ENCODE peak calls at places on chromosome 12, in ten cellular contexts. B is A549, H is transverse colon, D is stomach, Z is esophagus muscularis mucosa, T is K562, S is sigmoid colon, X is ovary, A is upper lobe of left lung, P is suprapubic skin. I is an unnamed sample.

GRCh38 chr12:42135264-42135814 is 9.3 kb downstream of the GXYLT1 start:
- DNase-seq in S (no peak), T (no peak), A (no peak), B (no peak), H (no peak), Z (no peak), P (no peak), X (no peak), D (no peak), I (no peak)

GRCh38 chr12:118760623-118761022 is 220.7 kb upstream of the SRRM4 start:
- DNase-seq in Z (no peak), X (no peak), T (no peak), H (no peak), P (no peak), D (no peak), B (no peak), A (no peak), S (no peak), I (no peak)

GRCh38 chr12:48279096-48279495 is 71.6 kb downstream of the ZNF641 start:
- DNase-seq in B (no peak), H (no peak), T (no peak), A (no peak), X (no peak), P (no peak), S (no peak), Z (no peak), D (no peak), I (no peak)

GRCh38 chr12:121784460-121784859 is 9.0 kb downstream of the RHOF start:
- DNase-seq in D (no peak), S (no peak), P (no peak), Z (no peak), B (peak), H (no peak), A (no peak), T (no peak), X (no peak), I (no peak)

GRCh38 chr12:50174971-50175715 is 8.0 kb upstream of the CERS5 start:
- DNase-seq in T (peak), S (no peak), A (no peak), H (no peak), X (no peak), B (peak), Z (no peak), P (no peak), D (no peak), I (no peak)

GRCh38 chr12:131222271-131223139 is 268.8 kb downstream of the ADGRD1 start:
- DNase-seq in Z (no peak), D (no peak), P (peak), H (no peak), T (no peak), X (no peak), A (no peak), B (no peak), S (no peak), I (peak)

GRCh38 chr12:94172973-94173372 is 24.6 kb downstream of the PLXNC1 start:
- DNase-seq in P (no peak), A (peak), S (no peak), B (no peak), D (peak), T (no peak), H (peak), X (no peak), Z (no peak), I (no peak)

GRCh38 chr12:77940566-77940965 is 109.9 kb downstream of the NAV3 start:
- DNase-seq in D (no peak), Z (no peak), H (no peak), B (no peak), A (no peak), S (no peak), T (no peak), P (no peak), X (no peak), I (no peak)

GRCh38 chr12:26317942-26318565 is 122.7 kb downstream of the SSPN start:
- DNase-seq in S (no peak), Z (no peak), P (no peak), A (no peak), X (no peak), D (no peak), H (no peak), T (no peak), B (no peak), I (no peak)

GRCh38 chr12:3002636-3003035 is 43.4 kb downstream of the TEAD4 start:
- DNase-seq in A (no peak), B (no peak), X (no peak), P (no peak), D (no peak), S (no peak), H (no peak), T (no peak), Z (no peak), I (no peak)

GRCh38 chr12:45388545-45388944 is 172.7 kb downstream of the ANO6 start:
- DNase-seq in P (no peak), A (no peak), B (peak), X (no peak), Z (no peak), H (peak), T (peak), D (no peak), S (no peak), I (no peak)

GRCh38 chr12:110995016-110995415 is 74.6 kb upstream of the MYL2 start:
- DNase-seq in H (no peak), B (no peak), D (no peak), S (no peak), Z (no peak), P (no peak), A (no peak), X (no peak), T (no peak), I (no peak)

GRCh38 chr12:15443611-15444010 is 121.3 kb downstream of the PTPRO start:
- DNase-seq in H (no peak), D (no peak), P (no peak), S (no peak), T (no peak), A (no peak), B (no peak), X (no peak), Z (no peak), I (no peak)

GRCh38 chr12:68933564-68933893 is 558 bp upstream of the CPM start:
- DNase-seq in T (no peak), B (no peak), P (no peak), D (peak), X (no peak), A (no peak), H (no peak), Z (no peak), S (no peak), I (no peak)

GRCh38 chr12:68270358-68270757 is 17.0 kb upstream of the IL22 start:
- DNase-seq in S (no peak), D (no peak), X (no peak), T (no peak), H (no peak), B (no peak), P (no peak), Z (no peak), A (no peak), I (no peak)

GRCh38 chr12:96223411-96224218 is 29.4 kb downstream of the ELK3 start:
- DNase-seq in Z (no peak), X (no peak), B (no peak), D (no peak), T (no peak), H (no peak), A (no peak), S (no peak), P (no peak), I (no peak)

GRCh38 chr12:105064564-105065222 is 19.6 kb downstream of the ALDH1L2 start:
- DNase-seq in H (no peak), S (no peak), T (no peak), Z (no peak), P (no peak), A (peak), D (no peak), X (no peak), B (no peak), I (no peak)

GRCh38 chr12:4506870-4507269 is 31.8 kb upstream of the RAD51AP1 start:
- DNase-seq in X (no peak), B (no peak), Z (no peak), T (no peak), A (no peak), S (no peak), D (no peak), H (no peak), P (no peak), I (no peak)

GRCh38 chr12:43882578-43883178 is 46.8 kb downstream of the TMEM117 start:
- DNase-seq in Z (no peak), P (no peak), D (no peak), S (no peak), A (peak), B (peak), T (peak), H (peak), X (no peak), I (peak)

GRCh38 chr12:104710940-104711725 is 247.0 kb downstream of the SLC41A2 start:
- DNase-seq in S (no peak), X (no peak), D (no peak), Z (no peak), T (no peak), H (no peak), B (no peak), A (no peak), P (no peak), I (no peak)

GRCh38 chr12:122399592-122400373 is 22.7 kb downstream of the CLIP1 start:
- DNase-seq in H (peak), A (peak), P (peak), Z (no peak), X (peak), D (peak), S (peak), B (peak), T (peak), I (peak)

GRCh38 chr12:25716842-25717241 is 163.8 kb upstream of the LMNTD1 start:
- DNase-seq in P (no peak), H (no peak), T (no peak), X (no peak), B (no peak), A (no peak), Z (no peak), D (no peak), S (no peak), I (no peak)

GRCh38 chr12:56007892-56008471 is 10.9 kb downstream of the SUOX start:
- DNase-seq in H (no peak), D (no peak), P (no peak), A (no peak), T (no peak), B (peak), S (no peak), Z (no peak), X (no peak), I (peak)

GRCh38 chr12:91219919-91220318 is 37.3 kb upstream of the DCN start:
- DNase-seq in A (no peak), P (no peak), X (no peak), Z (no peak), B (no peak), D (no peak), S (no peak), T (no peak), H (no peak), I (no peak)

GRCh38 chr12:91219511-91219910 is 36.9 kb upstream of the DCN start:
- DNase-seq in S (no peak), P (no peak), A (no peak), B (no peak), X (no peak), Z (no peak), D (no peak), T (no peak), H (no peak), I (no peak)

GRCh38 chr12:91225316-91225715 is 42.7 kb upstream of the DCN start:
- DNase-seq in H (no peak), T (no peak), D (no peak), S (no peak), A (no peak), P (no peak), X (no peak), B (no peak), Z (no peak), I (peak)

GRCh38 chr12:91224411-91224810 is 41.8 kb upstream of the DCN start:
- DNase-seq in T (no peak), D (no peak), Z (no peak), B (no peak), S (no peak), H (no peak), A (no peak), P (no peak), X (no peak), I (no peak)

DNA sequence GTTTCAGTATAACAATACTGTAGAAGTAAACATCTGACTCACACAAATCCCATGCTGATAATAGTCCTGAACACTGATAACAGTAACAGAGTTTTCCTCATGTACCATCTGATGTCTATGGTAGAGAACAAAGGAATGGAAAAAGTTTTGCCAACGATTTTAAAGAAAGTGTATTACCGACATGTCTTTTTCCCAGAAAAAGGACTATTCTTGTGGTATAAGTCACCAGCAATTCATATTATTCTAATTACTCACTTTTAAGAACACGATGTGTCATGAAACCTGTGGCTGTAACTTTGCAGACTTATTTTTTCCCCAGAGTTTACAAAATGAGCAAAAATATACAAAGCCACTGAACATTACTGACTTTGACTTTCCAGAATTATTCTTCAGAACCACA is 40.1 kb upstream of the DCN start:
- DNase-seq in D (no peak), T (no peak), X (no peak), S (no peak), H (no peak), B (no peak), Z (no peak), P (no peak), A (no peak), I (no peak)
- TF ChIP-seq EP300 in D (no peak), T (no peak), X (no peak), S (no peak), H (no peak), B (no peak), Z (no peak), P (no peak), A (no peak), I (no peak)

DNA sequence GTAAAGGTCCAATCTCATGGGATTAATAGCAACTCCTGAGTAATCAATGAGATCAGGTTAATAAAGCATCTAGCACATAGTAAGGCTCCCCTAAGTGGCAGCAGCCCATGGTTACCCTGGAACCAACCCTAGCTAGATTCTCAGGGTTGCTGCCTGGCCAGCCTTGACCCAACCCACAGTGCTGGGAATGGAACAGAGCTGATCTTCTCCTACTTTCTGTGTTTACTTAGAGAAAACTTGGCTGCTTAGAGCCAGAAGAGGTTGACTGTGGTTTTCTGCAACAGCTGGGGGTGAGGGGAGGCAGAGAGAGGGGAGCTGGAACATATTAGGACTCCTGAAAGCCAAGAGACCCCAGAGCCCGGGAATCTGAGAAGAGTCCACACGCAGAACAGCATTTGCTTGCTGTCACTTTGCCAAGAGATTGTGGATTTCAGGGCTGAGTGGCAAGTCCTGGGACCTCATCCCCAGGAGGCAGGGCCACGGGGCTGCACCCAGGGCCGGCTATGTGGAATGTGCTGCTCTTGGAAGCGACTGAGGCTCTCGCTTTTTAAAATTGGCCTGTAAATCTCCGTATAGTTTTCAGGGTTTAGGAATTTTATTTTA is 22.2 kb upstream of the MED13L start:
- DNase-seq in A (no peak), Z (no peak), P (no peak), H (no peak), D (no peak), B (no peak), X (peak), T (no peak), S (no peak), I (no peak)
- TF ChIP-seq EP300 in A (no peak), Z (no peak), P (no peak), H (no peak), D (no peak), B (no peak), X (no peak), T (no peak), S (no peak), I (no peak)

GRCh38 chr12:109512608-109513007 is 35.2 kb downstream of the UBE3B start:
- DNase-seq in D (no peak), S (no peak), A (no peak), T (no peak), B (no peak), X (no peak), H (no peak), Z (no peak), P (no peak), I (no peak)
- TF ChIP-seq EP300 in D (no peak), S (no peak), A (no peak), T (no peak), B (no peak), X (no peak), H (no peak), Z (no peak), P (no peak), I (no peak)

DNA sequence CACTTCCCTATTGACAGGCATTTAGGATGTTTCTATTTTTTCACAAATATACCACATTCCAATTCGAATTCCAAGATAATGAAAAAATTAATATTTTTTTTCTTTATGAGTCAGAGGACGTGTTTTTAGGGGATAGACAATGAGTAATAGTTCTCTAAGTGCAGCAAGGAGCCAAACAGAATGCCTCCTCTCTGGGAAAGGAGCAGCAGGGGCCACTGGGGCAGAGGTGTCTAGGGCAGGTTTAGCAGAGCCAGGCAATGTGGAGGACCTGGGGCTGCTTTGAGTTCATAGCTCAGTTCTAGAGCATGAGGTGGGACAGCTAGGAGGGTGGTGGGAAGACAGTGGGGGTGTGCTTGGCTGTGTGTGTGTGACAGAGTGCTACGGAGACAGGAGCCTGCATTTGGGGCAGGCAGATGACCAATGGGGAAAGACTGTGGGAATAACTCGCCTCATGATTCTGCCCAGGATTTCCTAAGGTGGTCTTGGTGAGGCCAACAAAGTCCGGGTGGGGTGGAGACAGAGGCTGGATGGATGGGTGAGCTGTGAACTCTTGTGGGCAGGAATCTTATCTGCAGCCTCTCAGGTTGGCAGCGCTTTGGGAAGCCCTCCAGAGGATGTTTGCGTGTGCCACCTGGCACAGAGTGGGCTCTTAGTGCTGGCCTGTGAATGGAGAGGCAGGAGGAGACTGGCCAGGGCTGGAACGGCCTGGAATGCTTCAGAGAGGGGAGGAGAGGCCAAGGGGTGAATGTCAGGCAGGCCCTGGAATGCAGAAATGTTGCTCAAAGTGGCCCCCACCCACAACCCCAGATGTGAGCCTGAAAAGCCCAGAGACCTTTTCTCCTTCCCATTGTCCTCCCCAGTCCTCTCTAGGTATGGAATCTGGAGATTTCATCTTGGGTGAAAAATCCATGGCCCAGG is 2.4 kb upstream of the KRT7 start:
- DNase-seq in P (peak), D (no peak), A (peak), T (no peak), H (no peak), Z (no peak), X (no peak), S (peak), B (no peak), I (no peak)
- TF ChIP-seq EP300 in P (no peak), D (no peak), A (peak), T (no peak), H (no peak), Z (no peak), X (no peak), S (no peak), B (peak), I (no peak)

GRCh38 chr12:124007810-124008570 is 35.0 kb downstream of the ZNF664 start:
- DNase-seq in H (no peak), P (no peak), S (no peak), X (no peak), B (no peak), A (no peak), D (no peak), T (no peak), Z (no peak), I (no peak)

GRCh38 chr12:124008629-124009028 is 35.6 kb downstream of the ZNF664 start:
- DNase-seq in D (no peak), A (no peak), Z (no peak), P (no peak), T (no peak), B (no peak), S (no peak), H (no peak), X (no peak), I (no peak)

GRCh38 chr12:124010687-124011086 is 37.7 kb downstream of the ZNF664 start:
- DNase-seq in Z (no peak), B (no peak), D (no peak), X (no peak), S (no peak), A (no peak), P (no peak), H (no peak), T (no peak), I (no peak)

GRCh38 chr12:124011435-124012124 is 38.6 kb downstream of the ZNF664 start:
- DNase-seq in D (no peak), X (no peak), B (no peak), S (no peak), P (no peak), A (no peak), T (no peak), Z (no peak), H (no peak), I (no peak)

GRCh38 chr12:124009781-124010180 is 36.8 kb downstream of the ZNF664 start:
- DNase-seq in P (no peak), S (no peak), T (no peak), Z (no peak), X (no peak), B (no peak), H (no peak), A (no peak), D (no peak), I (no peak)
- TF ChIP-seq EP300 in P (no peak), S (no peak), T (no peak), Z (no peak), X (no peak), B (no peak), H (no peak), A (no peak), D (no peak), I (no peak)

GRCh38 chr12:106900554-106900953 is 55.2 kb upstream of the TMEM263 start:
- DNase-seq in X (no peak), T (no peak), B (no peak), H (no peak), D (no peak), S (no peak), A (no peak), P (no peak), Z (peak), I (no peak)

GRCh38 chr12:106906715-106907114 is 49.0 kb upstream of the TMEM263 start:
- DNase-seq in H (no peak), A (no peak), T (no peak), D (no peak), Z (no peak), S (no peak), P (no peak), B (no peak), X (no peak), I (no peak)

GRCh38 chr12:106901276-106901675 is 54.4 kb upstream of the TMEM263 start:
- DNase-seq in P (no peak), H (no peak), B (no peak), X (no peak), D (no peak), A (no peak), T (no peak), S (no peak), Z (no peak), I (no peak)

GRCh38 chr12:106902053-106902452 is 53.7 kb upstream of the TMEM263 start:
- DNase-seq in B (no peak), S (no peak), H (no peak), T (no peak), X (no peak), A (no peak), D (no peak), P (no peak), Z (no peak), I (no peak)

DNA sequence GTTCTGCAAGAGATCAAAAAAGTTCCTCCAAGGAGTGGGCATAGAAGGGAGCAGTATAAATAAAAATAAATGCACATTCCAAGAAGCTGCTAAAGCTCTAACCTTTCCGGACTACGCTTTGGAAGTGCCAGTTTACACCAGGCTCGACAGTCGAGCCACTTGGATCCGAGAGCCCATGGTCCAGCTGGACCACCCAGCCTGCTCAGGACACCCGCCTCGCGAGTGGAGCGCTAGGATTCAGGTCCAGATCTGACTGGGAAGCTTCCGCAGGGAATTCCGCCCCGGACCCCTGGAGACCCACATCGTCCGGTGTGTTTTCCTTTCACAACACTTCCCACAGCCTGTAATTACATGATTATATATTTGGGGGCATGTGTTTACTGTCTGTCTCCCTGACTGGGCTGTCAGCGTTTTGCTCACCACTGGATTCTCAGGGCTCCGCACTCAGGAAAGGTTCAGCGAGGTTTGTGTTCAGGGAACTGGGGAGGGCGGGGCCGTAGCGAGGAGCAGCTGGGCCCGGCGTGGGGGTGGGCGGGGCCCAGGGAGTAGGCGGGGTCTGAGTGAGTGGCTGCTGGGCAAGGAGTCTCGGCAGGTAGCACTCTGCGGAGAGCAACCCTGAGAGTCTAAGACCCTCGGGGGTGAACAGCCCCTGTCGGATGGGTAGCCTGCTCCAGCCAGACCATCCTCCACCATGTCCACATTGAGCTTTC is 52.3 kb upstream of the TMEM263 start:
- DNase-seq in Z (no peak), D (peak), P (peak), B (peak), X (peak), T (peak), S (peak), H (peak), A (peak), I (peak)
- TF ChIP-seq EP300 in Z (no peak), D (no peak), P (no peak), B (no peak), X (no peak), T (no peak), S (no peak), H (no peak), A (no peak), I (no peak)